ENCODE peak calls at places on chromosomes 5 and 9, in four cellular contexts. H is Panc1, M is psoas muscle, U is neural progenitor cell. L is an unnamed sample.

GRCh38 chr5:140734354-140734753 is 34.1 kb downstream of the ZMAT2 start:
- DNase-seq in M (no peak), U (peak; percentile 12), H (no peak), L (no peak)

GRCh38 chr9:73154760-73155159 is 3.1 kb downstream of the ANXA1 start:
- DNase-seq in H (no peak), U (no peak), M (no peak), L (no peak)

GRCh38 chr5:146474040-146474439 is 26.9 kb downstream of the TCERG1 start:
- DNase-seq in M (no peak), U (no peak), H (no peak), L (no peak)

GRCh38 chr9:114588150-114588663 is 638 bp downstream of the ATP6V1G1 start:
- DNase-seq in M (peak; percentile 57), U (peak; percentile 15), H (no peak), L (no peak)

GRCh38 chr9:96125624-96126023 is 176.4 kb downstream of the HSD17B3 start:
- DNase-seq in U (no peak), H (no peak), M (no peak), L (no peak)

GRCh38 chr9:20236676-20237075 is 385.6 kb downstream of the MLLT3 start:
- DNase-seq in M (no peak), U (no peak), H (no peak), L (no peak)

GRCh38 chr5:125228358-125228757 is 481.9 kb upstream of the ZNF608 start:
- DNase-seq in U (no peak), H (no peak), M (no peak), L (no peak)

GRCh38 chr5:124195416-124195815 is 551.0 kb downstream of the ZNF608 start:
- DNase-seq in H (no peak), U (no peak), M (no peak), L (no peak)

GRCh38 chr9:123438821-123439220 is 82.8 kb downstream of the CRB2 start:
- DNase-seq in U (peak; percentile 92), H (no peak), M (no peak), L (no peak)

GRCh38 chr5:71482132-71482531 is 26.7 kb downstream of the BDP1 start:
- DNase-seq in U (no peak), H (no peak), M (no peak), L (no peak)

GRCh38 chr5:140106805-140107311 is 7.1 kb upstream of the PURA start:
- DNase-seq in M (no peak), U (no peak), H (no peak), L (no peak)

GRCh38 chr9:121353246-121353975 is 16.6 kb downstream of the STOM start:
- DNase-seq in U (no peak), H (no peak), M (no peak), L (no peak)

GRCh38 chr5:167294861-167295685 is 996.4 kb upstream of the WWC1 start:
- DNase-seq in M (no peak), H (peak; percentile 58), U (no peak), L (no peak)

GRCh38 chr5:36359267-36359666 is 57.6 kb upstream of the RANBP3L start:
- DNase-seq in U (peak; percentile 18), M (peak; percentile 48), H (no peak), L (no peak)

GRCh38 chr5:31479706-31480105 is 52.2 kb downstream of the DROSHA start:
- DNase-seq in H (no peak), M (no peak), U (no peak), L (no peak)

GRCh38 chr5:110104728-110105127 is 415.0 kb downstream of the MAN2A1 start:
- DNase-seq in H (no peak), M (no peak), U (no peak), L (no peak)

DNA sequence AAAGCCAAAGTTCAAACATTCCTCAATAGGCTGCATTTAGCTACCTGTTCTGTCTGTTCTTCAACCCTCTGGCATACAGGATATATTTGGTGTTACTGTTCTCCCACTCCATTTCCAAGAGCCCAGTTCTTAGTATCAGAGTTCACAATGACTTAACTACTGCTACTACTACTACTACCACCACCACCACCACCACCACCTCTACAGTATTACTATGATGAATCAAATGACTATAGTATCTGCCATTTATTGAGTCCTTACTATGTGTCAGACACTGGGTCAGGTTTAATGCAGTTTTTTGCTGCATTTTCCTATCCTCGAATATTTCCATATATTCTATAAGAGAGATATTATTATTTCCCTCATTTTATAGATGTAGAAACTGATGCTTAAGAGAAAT is 937 bp upstream of the CD180 start:
- DNase-seq in M (no peak), U (no peak), H (no peak), L (no peak)
- H3K4me3 ChIP-seq in M (no peak overlapping the region), U (no peak overlapping the region), H (no peak overlapping the region), L (no peak overlapping the region)

DNA sequence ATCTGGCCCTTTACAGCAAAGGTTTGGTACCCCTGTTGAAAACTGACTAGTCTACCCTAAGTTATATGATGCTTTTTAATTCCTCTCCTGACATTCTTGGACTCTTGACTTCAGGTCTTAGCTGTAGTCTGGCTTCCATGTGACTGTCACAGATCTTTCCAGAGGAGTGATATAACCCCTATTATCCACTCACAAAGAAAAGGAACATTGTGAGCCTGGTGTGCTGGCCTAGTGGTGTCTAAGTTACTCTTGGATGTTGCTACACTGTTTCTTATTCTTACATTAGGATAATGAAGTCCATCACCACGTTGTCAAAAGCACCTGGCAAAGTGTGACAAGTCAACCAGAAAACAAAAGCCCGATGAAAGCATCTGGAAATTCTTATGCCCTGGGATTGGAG is 49.8 kb downstream of the RAD23B start:
- DNase-seq in H (no peak), U (no peak), M (no peak), L (no peak)
- H3K27me3 ChIP-seq in H (no peaks in the 10 kb centered on the region), U (no peaks in the 10 kb centered on the region), M (no peaks in the 10 kb centered on the region), L (no peaks in the 10 kb centered on the region)

GRCh38 chr9:37405350-37405749 is 17.1 kb upstream of the GRHPR start:
- DNase-seq in U (no peak), H (no peak), M (no peak), L (no peak)

GRCh38 chr9:37405764-37406380 is 16.6 kb upstream of the GRHPR start:
- DNase-seq in H (no peak), U (no peak), M (no peak), L (no peak)

GRCh38 chr9:37406603-37407401 is 15.7 kb upstream of the GRHPR start:
- DNase-seq in U (no peak), H (no peak), M (no peak), L (no peak)

GRCh38 chr9:37408933-37409710 is 13.4 kb upstream of the GRHPR start:
- DNase-seq in M (no peak), H (no peak), U (no peak), L (peak; percentile 95)

DNA sequence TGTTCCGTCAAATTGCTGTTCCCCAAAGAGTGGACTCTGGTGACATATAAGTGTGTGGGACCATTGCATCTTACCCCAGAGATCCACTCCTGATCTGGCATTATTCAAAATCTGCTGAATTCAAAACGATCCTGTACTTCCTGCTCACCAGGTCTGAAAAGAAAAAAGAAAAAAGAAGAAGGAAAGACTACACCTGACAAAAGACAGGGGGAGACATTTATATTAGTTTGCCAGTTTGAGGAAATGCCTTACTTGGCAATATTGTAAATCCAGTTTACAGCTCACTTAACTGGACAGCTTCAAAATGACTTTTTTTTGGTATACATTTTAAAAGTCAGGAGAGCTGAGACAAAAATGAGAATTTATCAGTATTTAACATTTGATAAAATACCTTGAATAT is 15.0 kb upstream of the GRHPR start:
- DNase-seq in M (no peak), H (no peak), U (no peak), L (no peak)
- TF ChIP-seq CTCF in M (no peak), H (no peak), U (peak; percentile 35), L (peak; percentile 23)

GRCh38 chr5:142012792-142013388 is at the start of gene GNPDA1:
- DNase-seq in H (no peak), M (peak; percentile 92), U (peak; percentile 76), L (peak; percentile 80)

GRCh38 chr5:142015781-142016533 is 3.1 kb upstream of the GNPDA1 start:
- DNase-seq in U (no peak), M (no peak), H (peak; percentile 71), L (no peak)

GRCh38 chr5:142014911-142015584 is 2.2 kb upstream of the GNPDA1 start:
- DNase-seq in U (peak; percentile 44), H (peak; percentile 82), M (no peak), L (no peak)

GRCh38 chr5:142012186-142012785 is 541 bp downstream of the GNPDA1 start:
- DNase-seq in U (peak; percentile 48), M (peak; percentile 67), H (no peak), L (no peak)

GRCh38 chr5:142013734-142014495 is 1.1 kb upstream of the GNPDA1 start:
- DNase-seq in M (peak; percentile 68), U (no peak), H (no peak), L (no peak)
- H3K4me3 ChIP-seq in M (peak overlapping the region; percentile 82), U (no peak overlapping the region), H (peak overlapping the region; percentile 99), L (no peak overlapping the region)

DNA sequence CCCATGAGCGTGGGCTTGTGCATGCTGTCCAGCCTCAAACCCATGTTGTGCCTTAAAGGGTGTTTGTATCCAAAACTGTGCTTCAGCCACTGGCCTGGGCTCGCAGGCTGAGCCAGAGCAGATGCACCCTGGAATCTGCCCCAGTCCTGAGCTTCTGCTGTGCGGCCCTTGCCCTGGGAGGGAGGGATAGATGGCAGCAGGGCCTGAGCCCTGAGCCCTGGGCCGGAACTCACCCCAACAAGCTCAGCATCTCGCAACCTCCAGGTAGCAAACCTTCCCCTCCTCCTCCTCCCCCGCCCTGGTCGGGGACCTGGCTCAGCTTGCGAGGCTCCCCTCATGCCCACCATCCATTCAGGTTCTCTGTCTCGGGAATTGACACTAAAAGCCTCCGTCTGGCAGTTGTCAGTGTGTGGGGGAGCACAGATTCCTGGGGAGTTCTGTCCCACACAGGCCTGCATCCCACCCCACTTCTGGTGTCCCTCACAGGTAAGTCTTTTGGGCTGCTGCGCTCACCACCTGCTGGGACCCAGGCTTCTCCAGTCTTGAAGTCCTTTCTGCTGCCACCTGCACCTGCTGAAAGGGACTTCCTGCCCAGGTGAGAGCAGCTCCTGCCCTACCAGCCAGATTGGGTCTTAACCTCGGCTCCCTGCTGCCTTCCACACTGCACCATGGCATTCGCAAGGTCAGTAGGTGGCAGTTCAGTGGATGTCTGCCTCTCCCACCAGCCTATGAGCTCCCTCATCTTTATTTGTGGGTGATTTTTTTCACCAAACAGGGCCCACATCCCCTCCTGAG is 55.2 kb upstream of the OLFM1 start:
- DNase-seq in U (no peak), H (no peak), M (peak; percentile 15), L (no peak)
- H3K27me3 ChIP-seq in U (no peaks in the 10 kb centered on the region), H (no peaks in the 10 kb centered on the region), M (no peaks in the 10 kb centered on the region), L (peaks cover 1% of the 10 kb centered on the region)

GRCh38 chr5:180093651-180094382 is 22.3 kb upstream of the RNF130 start:
- DNase-seq in U (no peak), H (no peak), M (no peak), L (no peak)
- TF ChIP-seq CTCF in U (no peak), H (no peak), M (no peak), L (no peak)

DNA sequence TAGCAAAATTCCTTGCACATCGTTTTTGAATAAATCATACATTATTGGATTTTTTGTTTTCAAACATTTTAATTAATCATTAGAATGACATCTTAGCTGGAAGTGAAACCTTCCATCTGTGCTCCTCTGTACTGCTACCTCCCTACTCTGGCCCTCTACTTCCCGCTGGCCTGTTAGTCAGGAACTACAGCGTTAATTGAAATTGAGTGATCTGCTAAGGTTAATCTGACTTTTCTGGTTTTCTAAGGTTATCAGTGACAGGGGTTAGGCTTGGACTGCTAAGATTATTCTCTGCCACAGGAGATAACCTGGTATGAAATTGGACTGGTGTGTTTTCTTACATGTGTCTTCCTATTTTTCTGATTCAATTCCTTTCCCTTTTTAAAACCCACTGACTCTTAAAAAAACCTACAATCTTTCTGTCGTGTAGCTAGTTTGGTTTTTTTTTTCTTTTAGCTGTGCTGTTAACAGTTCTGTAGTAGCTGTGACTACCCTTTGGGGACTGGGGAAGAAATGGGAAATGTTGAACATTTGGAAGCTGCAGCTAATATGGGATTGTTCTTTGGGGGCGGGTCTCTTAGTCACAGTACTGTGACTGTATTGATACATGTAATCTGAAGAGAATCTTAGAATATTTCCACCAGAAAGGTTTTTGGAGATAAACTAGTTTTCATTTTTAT is 4.6 kb downstream of the KIF2A start:
- DNase-seq in M (no peak), H (no peak), U (no peak), L (no peak)
- H3K4me3 ChIP-seq in M (no peak overlapping the region), H (no peak overlapping the region), U (no peak overlapping the region), L (no peak overlapping the region)